ENCODE peak calls at places on chromosomes 2 and 18, in ten cellular contexts. D is PC-9, W is PC-3, G is OCI-LY7, N is psoas muscle, K is upper lobe of right lung, U is IMR-90, M is A549, O is colonic mucosa, P is BJ. H is an unnamed sample.

GRCh38 chr18:47574966-47575365 is 323.5 kb upstream of the SKOR2 start:
- DNase-seq in U (no peak), M (no peak), D (no peak), K (no peak), P (no peak), G (no peak), W (no peak), O (no peak), N (no peak), H (no peak)

GRCh38 chr2:16425462-16426336 is 239.9 kb downstream of the CYRIA start:
- DNase-seq in W (no peak), U (no peak), N (no peak), M (peak), O (peak), K (peak), P (no peak), D (peak), G (no peak), H (no peak)

GRCh38 chr2:24515335-24515734 is 24.3 kb downstream of the NCOA1 start:
- DNase-seq in D (no peak), M (no peak), G (no peak), O (no peak), P (no peak), K (no peak), U (no peak), W (peak), N (no peak), H (no peak)

GRCh38 chr2:168180914-168181313 is 66.5 kb downstream of the STK39 start:
- DNase-seq in U (no peak), N (no peak), O (no peak), D (no peak), P (no peak), G (no peak), M (no peak), K (no peak), W (peak), H (no peak)

GRCh38 chr2:220434365-220434764 is 806.9 kb downstream of the SLC4A3 start:
- DNase-seq in K (no peak), G (no peak), N (no peak), M (no peak), U (peak), P (peak), D (no peak), O (no peak), W (peak), H (no peak)

GRCh38 chr18:48136051-48136543 is 205.6 kb upstream of the SMAD2 start:
- DNase-seq in U (no peak), O (peak), G (no peak), N (peak), W (no peak), D (no peak), M (no peak), K (no peak), P (no peak), H (no peak)

GRCh38 chr18:22563098-22563707 is 145.5 kb upstream of the CTAGE1 start:
- DNase-seq in M (peak), O (peak), U (peak), W (peak), G (peak), N (no peak), K (no peak), P (no peak), D (peak), H (peak)

GRCh38 chr18:76547306-76547705 is 52.3 kb upstream of the ZNF516 start:
- DNase-seq in W (no peak), M (no peak), K (peak), U (no peak), D (no peak), N (no peak), O (no peak), G (no peak), P (no peak), H (no peak)

GRCh38 chr2:103152556-103152955 is 390.7 kb downstream of the TMEM182 start:
- DNase-seq in N (no peak), U (no peak), D (no peak), P (no peak), O (no peak), G (no peak), M (no peak), W (no peak), K (no peak), H (no peak)

GRCh38 chr18:903703-904102 is 968 bp upstream of the ADCYAP1 start:
- DNase-seq in N (peak), G (no peak), O (peak), K (peak), U (peak), M (no peak), P (no peak), W (peak), D (no peak), H (no peak)

GRCh38 chr2:119293900-119294299 is 70.3 kb downstream of the STEAP3 start:
- DNase-seq in N (peak), U (no peak), O (no peak), M (no peak), K (no peak), W (no peak), G (no peak), D (no peak), P (no peak), H (no peak)

GRCh38 chr2:112155331-112156151 is 17.4 kb downstream of the FBLN7 start:
- DNase-seq in O (no peak), K (peak), U (no peak), D (no peak), P (no peak), G (peak), M (no peak), W (no peak), N (no peak), H (no peak)

GRCh38 chr2:8551622-8552074 is 130.2 kb upstream of the ID2 start:
- DNase-seq in M (no peak), P (no peak), G (peak), W (no peak), N (peak), O (peak), D (no peak), U (no peak), K (no peak), H (no peak)

GRCh38 chr2:9256147-9256546 is 49.5 kb downstream of the ASAP2 start:
- DNase-seq in K (no peak), O (no peak), U (no peak), W (no peak), N (no peak), G (no peak), D (no peak), M (no peak), P (no peak), H (no peak)

GRCh38 chr2:24552836-24553235 is 61.8 kb downstream of the NCOA1 start:
- DNase-seq in O (no peak), W (no peak), D (no peak), U (no peak), N (no peak), P (no peak), G (no peak), M (no peak), K (no peak), H (no peak)

GRCh38 chr2:66585616-66586015 is 150.7 kb downstream of the MEIS1 start:
- DNase-seq in D (no peak), N (no peak), O (no peak), P (no peak), G (no peak), M (no peak), K (no peak), W (no peak), U (no peak), H (no peak)

GRCh38 chr2:200787351-200788128 is 24.2 kb upstream of the BZW1 start:
- DNase-seq in K (no peak), U (peak), D (peak), P (peak), W (peak), M (no peak), N (no peak), O (no peak), G (no peak), H (no peak)

GRCh38 chr2:44325897-44326296 is 35.4 kb downstream of the PREPL start:
- DNase-seq in O (no peak), G (no peak), M (no peak), W (no peak), U (no peak), P (no peak), D (no peak), K (no peak), N (no peak), H (no peak)

GRCh38 chr18:78790960-78791359 is 188.7 kb upstream of the SALL3 start:
- DNase-seq in W (no peak), G (no peak), M (no peak), O (no peak), P (no peak), K (peak), U (no peak), N (no peak), D (no peak), H (no peak)

GRCh38 chr2:166765141-166765540 is 123.1 kb upstream of the XIRP2 start:
- DNase-seq in W (no peak), P (no peak), K (no peak), N (no peak), D (no peak), O (no peak), G (no peak), U (peak), M (no peak), H (no peak)

GRCh38 chr2:239990966-239991365 is 34.2 kb downstream of the NDUFA10 start:
- DNase-seq in K (no peak), W (no peak), D (no peak), G (no peak), P (no peak), M (no peak), O (no peak), U (no peak), N (no peak), H (no peak)

GRCh38 chr18:10953672-10954071 is 195.7 kb downstream of the PIEZO2 start:
- DNase-seq in G (peak), O (no peak), K (no peak), P (no peak), D (no peak), W (no peak), N (no peak), U (no peak), M (no peak), H (peak)

GRCh38 chr2:204027105-204027504 is 90.5 kb downstream of the ICOS start:
- DNase-seq in W (peak), U (peak), M (no peak), G (peak), K (no peak), P (no peak), D (no peak), O (no peak), N (no peak), H (peak)

GRCh38 chr2:133968446-133968845 is 285.4 kb upstream of the MGAT5 start:
- DNase-seq in K (no peak), M (no peak), N (no peak), O (no peak), U (no peak), D (no peak), W (no peak), P (no peak), G (no peak), H (no peak)

GRCh38 chr2:181058378-181059269 is 78.2 kb downstream of the UBE2E3 start:
- DNase-seq in N (no peak), W (peak), P (no peak), K (no peak), U (peak), D (peak), M (no peak), O (peak), G (peak), H (peak)

GRCh38 chr2:125745514-125745913 is 910.4 kb upstream of the GYPC start:
- DNase-seq in U (no peak), P (no peak), D (peak), M (no peak), G (peak), W (peak), K (no peak), O (peak), N (no peak), H (no peak)

GRCh38 chr2:45765007-45765767 is 113.7 kb downstream of the PRKCE start:
- DNase-seq in N (no peak), U (no peak), M (no peak), W (no peak), K (no peak), O (no peak), G (no peak), D (no peak), P (no peak), H (no peak)

GRCh38 chr2:239339241-239339640 is 61.6 kb downstream of the HDAC4 start:
- DNase-seq in N (no peak), M (no peak), W (no peak), D (no peak), K (no peak), O (peak), G (no peak), U (no peak), P (no peak), H (no peak)

GRCh38 chr2:173652311-173652710 is 297.6 kb downstream of the CDCA7 start:
- DNase-seq in U (peak), M (peak), D (peak), P (peak), N (no peak), K (no peak), W (peak), O (no peak), G (no peak), H (no peak)

GRCh38 chr2:3635171-3636008 is 22.6 kb upstream of the ALLC start:
- DNase-seq in U (no peak), D (no peak), G (no peak), N (peak), O (no peak), K (peak), P (no peak), M (no peak), W (peak), H (no peak)

GRCh38 chr2:118881490-118882129 is 34.2 kb upstream of the EN1 start:
- DNase-seq in P (no peak), G (peak), M (peak), W (peak), N (no peak), O (peak), K (peak), D (peak), U (peak), H (no peak)

GRCh38 chr2:121999273-121999672 is 243.8 kb downstream of the TSN start:
- DNase-seq in P (no peak), M (no peak), G (no peak), O (peak), N (no peak), W (peak), D (no peak), K (no peak), U (peak), H (no peak)

GRCh38 chr2:199488772-199489400 is 31.1 kb upstream of the SATB2 start:
- DNase-seq in D (peak), M (peak), G (peak), W (peak), U (peak), N (peak), P (no peak), O (peak), K (no peak), H (no peak)

GRCh38 chr2:188203756-188204155 is 87.9 kb upstream of the GULP1 start:
- DNase-seq in P (no peak), M (no peak), U (no peak), K (no peak), D (no peak), W (no peak), G (no peak), O (no peak), N (no peak), H (no peak)

GRCh38 chr2:120508581-120509041 is 162.7 kb downstream of the INHBB start:
- DNase-seq in U (no peak), D (peak), G (no peak), K (no peak), O (no peak), N (no peak), M (no peak), W (peak), P (no peak), H (no peak)

GRCh38 chr18:13518382-13518781 is 208.0 kb downstream of the FAM210A start:
- DNase-seq in P (no peak), G (no peak), O (no peak), U (no peak), N (no peak), M (no peak), D (no peak), K (no peak), W (no peak), H (no peak)

DNA sequence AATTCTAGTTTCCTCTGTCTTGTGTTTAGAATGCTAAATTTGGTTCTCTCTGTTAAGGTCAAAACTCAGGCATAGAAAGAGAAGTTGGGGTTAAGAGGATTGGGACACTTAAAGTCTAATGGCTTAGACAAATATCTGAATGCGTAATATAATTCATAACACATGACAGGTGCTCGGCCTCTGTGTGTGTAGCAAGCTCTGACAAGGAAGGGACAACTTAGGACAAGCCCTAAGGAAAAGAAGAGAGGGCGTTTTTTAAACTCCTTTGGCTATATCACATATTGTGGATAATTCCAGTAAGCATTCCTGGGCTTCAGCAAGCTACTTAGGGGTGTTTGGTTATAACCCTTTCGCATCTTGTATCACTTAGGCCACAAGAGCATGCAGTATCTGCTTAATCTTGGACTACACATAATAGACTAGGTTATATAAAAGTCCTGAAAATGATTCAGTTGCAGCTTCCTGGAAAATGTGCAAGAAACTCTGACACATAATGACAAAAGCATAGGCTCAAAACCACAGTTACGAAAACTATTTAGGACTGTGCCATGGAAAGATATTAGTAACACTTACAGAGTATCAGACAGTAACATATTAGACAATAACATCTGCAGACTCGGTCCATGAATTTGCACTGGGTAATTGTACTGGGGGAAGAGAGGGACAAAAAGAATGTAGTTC is 16.0 kb upstream of the CREB1 start:
- DNase-seq in W (peak), P (peak), U (peak), O (no peak), D (peak), N (no peak), G (no peak), K (no peak), M (no peak), H (no peak)
- H3K4me3 ChIP-seq in W (peak), P (no peak), U (no peak), O (no peak), D (no peak), N (no peak), G (no peak), K (no peak), M (no peak), H (no peak)

GRCh38 chr2:178268435-178268834 is 74.1 kb downstream of the OSBPL6 start:
- DNase-seq in W (no peak), P (no peak), K (no peak), M (no peak), D (no peak), G (no peak), N (no peak), U (peak), O (no peak), H (no peak)

GRCh38 chr2:178271629-178272333 is 77.5 kb downstream of the OSBPL6 start:
- DNase-seq in D (no peak), W (no peak), G (no peak), U (peak), K (no peak), P (no peak), M (no peak), O (no peak), N (peak), H (no peak)

GRCh38 chr2:178267660-178268059 is 73.3 kb downstream of the OSBPL6 start:
- DNase-seq in W (no peak), P (no peak), D (no peak), G (no peak), M (no peak), U (no peak), O (no peak), N (no peak), K (no peak), H (no peak)

GRCh38 chr2:178270338-178270737 is 76.0 kb downstream of the OSBPL6 start:
- DNase-seq in N (no peak), O (no peak), U (no peak), M (no peak), P (no peak), D (no peak), K (no peak), G (no peak), W (no peak), H (no peak)

GRCh38 chr2:178269825-178270224 is 75.5 kb downstream of the OSBPL6 start:
- DNase-seq in K (no peak), D (no peak), W (no peak), U (no peak), M (no peak), G (no peak), P (no peak), O (no peak), N (no peak), H (no peak)
- TF ChIP-seq CTCF in K (no peak), D (no peak), W (no peak), U (no peak), M (no peak), G (no peak), P (no peak), O (no peak), N (no peak), H (no peak)

DNA sequence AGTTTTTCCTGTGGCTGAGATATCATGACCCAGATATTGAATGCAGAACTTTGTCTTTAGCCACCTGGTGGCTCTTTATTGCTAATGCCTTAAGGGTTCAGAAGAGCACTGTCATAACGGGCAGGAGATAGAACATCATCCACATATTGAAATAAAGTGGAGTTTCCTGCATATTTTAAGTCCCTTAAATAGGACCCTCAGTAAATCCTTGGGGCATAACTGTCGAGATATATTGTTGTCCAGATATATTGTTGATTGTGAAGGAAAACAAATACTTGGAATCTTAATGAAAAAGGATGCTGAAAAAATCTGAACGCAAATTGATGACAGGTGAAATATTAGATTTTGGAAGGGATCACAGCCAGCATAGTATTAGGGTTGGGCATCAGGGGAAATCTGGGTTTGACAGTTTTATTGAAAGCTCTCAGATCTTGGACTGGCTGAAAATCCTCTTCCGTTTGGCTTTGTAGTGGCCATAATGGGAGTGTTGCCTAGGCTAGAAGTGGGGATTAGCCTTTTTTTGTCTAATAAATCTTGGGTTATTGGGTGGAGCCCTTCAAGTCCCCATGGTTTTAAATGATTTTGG is 13.9 kb upstream of the ZDBF2 start:
- DNase-seq in W (peak), P (no peak), O (no peak), D (no peak), N (no peak), U (peak), G (peak), M (peak), K (no peak), H (no peak)
- H3K4me3 ChIP-seq in W (no peak), P (no peak), O (no peak), D (no peak), N (no peak), U (no peak), G (no peak), M (no peak), K (no peak), H (no peak)

GRCh38 chr2:162074579-162074922 is 536 bp upstream of the DPP4 start:
- DNase-seq in D (no peak), P (no peak), O (no peak), G (no peak), M (no peak), K (no peak), U (no peak), W (no peak), N (no peak), H (no peak)

GRCh38 chr2:162075689-162076132 is 1.7 kb upstream of the DPP4 start:
- DNase-seq in M (no peak), K (no peak), O (no peak), G (no peak), P (peak), D (no peak), N (no peak), U (peak), W (no peak), H (no peak)

GRCh38 chr2:162072976-162073775 is 839 bp downstream of the DPP4 start:
- DNase-seq in W (no peak), N (no peak), M (no peak), G (no peak), O (peak), U (peak), K (peak), D (no peak), P (no peak), H (no peak)

GRCh38 chr2:162074937-162075688 is 1.1 kb upstream of the DPP4 start:
- DNase-seq in W (no peak), P (no peak), G (no peak), K (no peak), N (no peak), O (no peak), D (no peak), U (peak), M (no peak), H (no peak)

GRCh38 chr2:162073776-162074578 is at the start of gene DPP4:
- DNase-seq in N (peak), P (no peak), U (peak), W (peak), G (no peak), M (peak), K (peak), O (peak), D (no peak), H (peak)
- TF ChIP-seq CTCF in N (no peak), P (no peak), U (no peak), W (no peak), G (no peak), M (no peak), K (peak), O (no peak), D (no peak), H (no peak)